ENCODE peak calls at places on chromosomes 13 and 19, in ten cellular contexts. F is fibroblast of lung, J is breast epithelium, P is left lung, O is left ventricle myocardium inferior, H is body of pancreas, W is IMR-90, X is mucosa of descending colon, M is AG10803, Y is AG04449. G is an unnamed sample.

GRCh38 chr19:1038995-1039645 is 787 bp upstream of the ABCA7 start:
- DNase-seq in F (peak; percentile 44), J (no peak), P (peak; percentile 57), O (no peak), H (no peak), W (peak; percentile 28), X (no peak), M (peak; percentile 58), Y (no peak), G (peak; percentile 21)

GRCh38 chr13:21014666-21015170 is 46.7 kb downstream of the LATS2 start:
- DNase-seq in F (peak; percentile 89), J (no peak), P (no peak), O (peak; percentile 66), H (peak; percentile 53), W (peak; percentile 91), X (no peak), M (peak; percentile 84), Y (peak; percentile 21), G (peak; percentile 24)

GRCh38 chr13:53408847-53409568 is 380.4 kb downstream of the OLFM4 start:
- DNase-seq in F (no peak), J (no peak), P (peak; percentile 64), O (no peak), H (no peak), W (no peak), X (no peak), M (no peak), Y (no peak), G (no peak)

GRCh38 chr13:19890030-19890429 is 26.6 kb upstream of the ZMYM5 start:
- DNase-seq in F (no peak), J (no peak), P (no peak), O (no peak), H (no peak), W (no peak), X (no peak), M (no peak), Y (no peak), G (no peak)

GRCh38 chr13:103099894-103100293 is 33.7 kb upstream of the SLC10A2 start:
- DNase-seq in F (no peak), J (no peak), P (no peak), O (no peak), H (no peak), W (no peak), X (no peak), M (no peak), Y (no peak), G (peak; percentile 65)

GRCh38 chr19:2064395-2064787 is 13.3 kb upstream of the MKNK2 start:
- DNase-seq in F (no peak), J (no peak), P (no peak), O (no peak), H (no peak), W (no peak), X (peak; percentile 16), M (no peak), Y (no peak), G (no peak)

GRCh38 chr13:33025220-33025744 is 9.1 kb downstream of the KL start:
- DNase-seq in F (no peak), J (no peak), P (no peak), O (no peak), H (no peak), W (no peak), X (no peak), M (peak; percentile 1), Y (no peak), G (no peak)

GRCh38 chr19:32397736-32398135 is 7.8 kb upstream of the DPY19L3 start:
- DNase-seq in F (peak; percentile 72), J (no peak), P (no peak), O (no peak), H (no peak), W (peak; percentile 88), X (no peak), M (peak; percentile 93), Y (no peak), G (peak; percentile 35)

GRCh38 chr19:16659464-16659831 is 496 bp downstream of the SMIM7 start:
- DNase-seq in F (no peak), J (no peak), P (no peak), O (no peak), H (no peak), W (no peak), X (no peak), M (no peak), Y (no peak), G (no peak)

GRCh38 chr19:16657384-16657783 is 2.6 kb downstream of the SMIM7 start:
- DNase-seq in F (no peak), J (no peak), P (no peak), O (no peak), H (no peak), W (no peak), X (no peak), M (no peak), Y (no peak), G (no peak)

GRCh38 chr19:16661480-16662034 is 618 bp downstream of the TMEM38A start:
- DNase-seq in F (no peak), J (no peak), P (peak; percentile 83), O (peak; percentile 71), H (peak; percentile 37), W (no peak), X (peak; percentile 37), M (no peak), Y (no peak), G (no peak)

GRCh38 chr19:16660763-16661479 is at the start of gene TMEM38A:
- DNase-seq in F (no peak), J (peak; percentile 52), P (peak; percentile 88), O (peak; percentile 62), H (peak; percentile 66), W (no peak), X (peak; percentile 55), M (no peak), Y (no peak), G (peak; percentile 30)

DNA sequence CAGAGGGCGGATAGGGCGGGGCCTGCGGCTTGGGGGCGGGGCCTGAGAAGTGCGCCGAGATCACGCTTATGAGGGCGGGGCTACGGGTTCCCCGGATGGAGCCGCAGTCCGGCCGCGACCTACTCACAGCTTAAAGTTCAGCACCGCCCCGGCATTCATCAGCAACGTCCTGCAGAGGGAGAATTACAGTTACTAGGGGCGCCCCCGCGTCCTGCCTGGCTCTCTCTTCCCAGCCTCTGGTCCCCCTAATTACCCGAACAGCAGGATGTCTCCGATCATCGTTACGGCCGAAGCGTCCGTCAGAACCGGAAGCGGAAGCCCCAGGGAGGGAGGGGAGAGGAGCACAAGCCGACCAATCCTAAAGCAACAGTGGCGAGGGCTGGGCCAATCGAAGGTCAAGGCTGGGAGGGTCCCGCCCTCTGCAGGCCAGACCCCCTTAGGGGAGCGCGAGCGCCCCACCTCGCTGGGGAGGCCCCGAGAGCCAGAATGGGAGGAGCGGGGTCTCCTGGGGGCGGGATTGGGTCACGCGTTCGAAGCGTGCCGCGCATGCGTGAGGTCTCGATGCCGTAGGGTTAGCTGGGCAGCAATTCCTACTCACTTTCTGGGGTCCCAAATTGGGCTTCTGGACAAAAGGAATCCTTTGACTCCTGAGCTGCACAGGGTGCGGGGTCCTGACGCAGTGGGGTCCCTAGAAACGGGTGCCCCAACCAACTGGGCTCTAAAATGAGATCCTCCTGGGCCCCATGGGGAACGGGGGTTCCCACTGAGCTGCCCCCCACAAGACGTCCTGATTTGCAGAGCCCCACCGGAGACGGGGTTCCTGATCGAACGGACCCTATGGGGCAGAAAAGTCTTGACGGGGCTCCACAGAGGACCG is at the start of gene SMIM7:
- DNase-seq in F (peak; percentile 99), J (peak; percentile 98), P (peak; percentile 98), O (peak; percentile 98), H (peak; percentile 99), W (peak; percentile 98), X (peak; percentile 98), M (peak; percentile 98), Y (peak; percentile 86), G (peak; percentile 99)
- TF ChIP-seq CTCF in F (no peak), J (no peak), P (peak; percentile 27), O (no peak), H (peak; percentile 47), W (peak; percentile 30), X (no peak), M (no peak), Y (peak; percentile 27), G (no peak)

GRCh38 chr19:48695743-48696352 is at the start of gene FUT2:
- DNase-seq in F (no peak), J (no peak), P (no peak), O (no peak), H (peak; percentile 90), W (no peak), X (peak; percentile 90), M (no peak), Y (no peak), G (peak; percentile 55)
- H3K4me3 ChIP-seq in F (no peak within 1 kb of the TSS), J (peak within 1 kb of the TSS; percentile 60), P (peak within 1 kb of the TSS; percentile 14), O (peak within 1 kb of the TSS; percentile 52), H (peak within 1 kb of the TSS; percentile 19), W (no peak within 1 kb of the TSS), X (peak within 1 kb of the TSS; percentile 42), M (peak within 1 kb of the TSS; percentile 26), Y (no peak within 1 kb of the TSS), G (peak within 1 kb of the TSS; percentile 46)

DNA sequence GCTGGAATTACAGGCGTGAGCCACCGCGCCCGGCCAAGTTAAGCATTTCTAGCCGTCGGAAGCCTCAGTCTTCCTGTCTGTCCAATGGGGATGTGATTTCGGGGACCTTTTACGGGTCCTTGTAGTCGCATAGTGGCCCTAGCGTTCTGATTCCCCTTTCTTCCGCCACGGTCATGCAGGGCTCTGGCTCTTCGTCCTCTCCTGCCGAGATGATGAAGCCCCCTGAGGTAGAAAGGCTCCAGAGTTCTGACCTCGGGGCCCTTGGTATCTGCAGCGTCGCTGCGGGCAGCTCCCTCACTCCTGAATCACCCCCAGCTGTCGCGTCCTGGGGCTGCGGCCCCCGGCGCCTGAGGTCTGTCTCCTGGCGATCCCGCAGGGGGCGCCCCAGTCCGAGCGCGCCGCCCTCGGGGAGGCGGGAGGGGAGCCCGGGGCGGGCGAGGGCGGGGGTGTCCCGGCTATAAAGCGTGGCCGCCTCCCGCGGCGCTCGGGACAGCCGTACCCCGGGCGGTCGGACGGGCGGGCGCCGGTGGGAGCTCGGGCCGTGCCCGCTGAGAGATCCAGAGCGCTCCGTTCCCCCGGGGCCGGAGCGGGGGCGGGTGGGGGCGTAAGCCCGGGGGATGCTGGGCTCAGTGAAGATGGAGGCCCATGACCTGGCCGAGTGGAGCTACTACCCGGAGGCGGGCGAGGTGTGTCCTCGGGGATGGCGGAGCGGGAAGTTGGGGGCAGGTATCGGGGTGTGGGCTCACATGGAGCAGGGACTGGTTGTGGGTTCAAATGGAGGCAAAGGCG is at the start of gene FOXA3:
- DNase-seq in F (peak; percentile 24), J (no peak), P (peak; percentile 90), O (no peak), H (peak; percentile 83), W (peak; percentile 17), X (peak; percentile 74), M (no peak), Y (no peak), G (peak; percentile 43)
- TF ChIP-seq CTCF in F (peak; percentile 26), J (peak; percentile 47), P (peak; percentile 68), O (peak; percentile 74), H (peak; percentile 97), W (peak; percentile 60), X (peak; percentile 80), M (peak; percentile 29), Y (peak; percentile 60), G (peak; percentile 6)

DNA sequence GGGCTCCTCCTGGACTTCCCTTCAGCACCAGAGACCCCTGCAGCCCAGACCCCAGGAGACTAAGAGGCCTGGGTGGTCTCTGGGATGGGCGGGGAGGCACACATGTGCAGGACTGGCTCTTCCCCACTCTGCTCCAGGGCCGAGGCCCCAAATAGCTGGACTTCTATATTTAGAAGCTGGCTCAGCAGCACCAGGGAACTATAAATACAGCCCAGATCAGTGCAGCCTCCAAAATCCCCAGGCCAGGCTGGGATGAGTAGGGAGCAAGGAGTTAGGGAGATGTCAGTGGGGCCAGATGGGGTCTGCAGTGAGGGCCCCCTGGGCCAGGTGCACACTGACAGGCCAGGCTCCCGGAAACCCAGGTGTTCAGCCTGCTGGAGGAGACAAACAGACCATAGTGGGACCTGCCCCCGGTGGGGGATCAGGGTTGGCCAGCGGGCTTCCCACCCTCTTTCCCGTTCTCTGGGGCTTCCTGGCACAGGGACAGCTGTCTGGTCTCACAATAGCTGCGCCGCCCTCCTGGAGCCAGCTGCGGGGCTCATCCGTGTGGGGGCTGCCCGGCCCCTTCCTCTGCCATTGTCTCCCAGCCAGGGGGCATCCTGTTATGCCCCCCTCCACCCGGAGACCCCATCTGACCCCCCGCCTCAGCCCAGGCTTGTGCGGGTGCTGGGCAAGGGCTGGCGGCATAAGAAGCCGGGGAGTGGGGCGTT is 5.5 kb upstream of the ADGRE5 start:
- DNase-seq in F (no peak), J (no peak), P (no peak), O (peak; percentile 49), H (no peak), W (peak; percentile 22), X (no peak), M (peak; percentile 37), Y (no peak), G (no peak)
- H3K4me3 ChIP-seq in F (no peak overlapping the region), J (peak overlapping the region; percentile 19), P (no peak overlapping the region), O (peak overlapping the region; percentile 44), H (no peak overlapping the region), W (no peak overlapping the region), X (no peak overlapping the region), M (no peak overlapping the region), Y (no peak overlapping the region), G (no peak overlapping the region)

G was measured in epithelial cell of esophagus.